ENCODE peak calls at places on chromosomes 13 and 19, in ten cellular contexts. O is nephron progenitor cell, A is dorsolateral prefrontal cortex, H is upper lobe of right lung, V is CD14-positive monocyte, P is keratinocyte, S is AG04450, J is transverse colon, Q is B cell, R is AG09309. I is an unnamed sample.

GRCh38 chr13:21149568-21149967 is 26.8 kb downstream of the SKA3 start:
- DNase-seq in O (no peak), A (no peak), H (no peak), V (no peak), P (no peak), S (no peak), J (no peak), Q (no peak), R (no peak), I (no peak)

GRCh38 chr13:26557051-26557392 is 461 bp upstream of the WASF3 start:
- DNase-seq in O (no peak), A (no peak), H (no peak), V (no peak), P (no peak), S (no peak), J (no peak), Q (no peak), R (no peak), I (no peak)

GRCh38 chr19:4380254-4380727 is 20.1 kb downstream of the SH3GL1 start:
- DNase-seq in O (no peak), A (no peak), H (no peak), V (no peak), P (no peak), S (no peak), J (no peak), Q (peak), R (no peak), I (peak)

GRCh38 chr13:99087954-99088491 is 110.2 kb upstream of the DOCK9 start:
- DNase-seq in O (peak), A (no peak), H (peak), V (no peak), P (peak), S (no peak), J (peak), Q (no peak), R (no peak), I (peak)

GRCh38 chr19:13881231-13881691 is 4.3 kb downstream of the NANOS3 start:
- DNase-seq in O (peak), A (no peak), H (no peak), V (no peak), P (no peak), S (no peak), J (no peak), Q (no peak), R (no peak), I (no peak)

GRCh38 chr13:70896136-70896535 is 787.9 kb upstream of the KLHL1 start:
- DNase-seq in O (no peak), A (no peak), H (no peak), V (no peak), P (no peak), S (no peak), J (no peak), Q (no peak), R (no peak), I (no peak)

GRCh38 chr19:53906211-53907192 is 2.6 kb upstream of the CACNG7 start:
- DNase-seq in O (peak), A (peak), H (peak), V (no peak), P (no peak), S (no peak), J (peak), Q (peak), R (no peak), I (peak)

GRCh38 chr19:40219721-40220276 is 1.6 kb upstream of the TTC9B start:
- DNase-seq in O (no peak), A (no peak), H (no peak), V (no peak), P (no peak), S (no peak), J (no peak), Q (no peak), R (no peak), I (no peak)

GRCh38 chr13:39766464-39767167 is 111.2 kb downstream of the COG6 start:
- DNase-seq in O (no peak), A (no peak), H (no peak), V (no peak), P (no peak), S (no peak), J (no peak), Q (no peak), R (no peak), I (no peak)

GRCh38 chr13:89375839-89376238 is 1704.7 kb downstream of the SLITRK5 start:
- DNase-seq in O (no peak), A (no peak), H (no peak), V (no peak), P (no peak), S (peak), J (no peak), Q (no peak), R (no peak), I (no peak)

GRCh38 chr13:99698010-99698815 is 196.9 kb downstream of the TM9SF2 start:
- DNase-seq in O (no peak), A (no peak), H (no peak), V (no peak), P (no peak), S (no peak), J (no peak), Q (no peak), R (no peak), I (no peak)

GRCh38 chr13:75414036-75414827 is 67.7 kb downstream of the TBC1D4 start:
- DNase-seq in O (no peak), A (no peak), H (no peak), V (no peak), P (no peak), S (no peak), J (no peak), Q (no peak), R (no peak), I (no peak)

GRCh38 chr13:34722931-34723330 is 219.1 kb upstream of the NBEA start:
- DNase-seq in O (no peak), A (no peak), H (no peak), V (no peak), P (no peak), S (no peak), J (no peak), Q (no peak), R (no peak), I (no peak)

GRCh38 chr19:19524053-19524452 is 4.7 kb upstream of the YJEFN3 start:
- DNase-seq in O (no peak), A (no peak), H (no peak), V (no peak), P (no peak), S (no peak), J (no peak), Q (no peak), R (no peak), I (no peak)

GRCh38 chr13:43113603-43114002 is 90.2 kb downstream of the DNAJC15 start:
- DNase-seq in O (no peak), A (no peak), H (no peak), V (no peak), P (no peak), S (peak), J (no peak), Q (no peak), R (no peak), I (no peak)

GRCh38 chr13:98496239-98496668 is 80.7 kb downstream of the STK24 start:
- DNase-seq in O (no peak), A (no peak), H (no peak), V (no peak), P (no peak), S (no peak), J (peak), Q (no peak), R (no peak), I (no peak)

GRCh38 chr19:32831611-32832010 is 38.0 kb downstream of the SLC7A9 start:
- DNase-seq in O (no peak), A (no peak), H (no peak), V (no peak), P (no peak), S (no peak), J (no peak), Q (no peak), R (no peak), I (no peak)

GRCh38 chr13:29743229-29743786 is 107.1 kb downstream of the UBL3 start:
- DNase-seq in O (peak), A (no peak), H (no peak), V (no peak), P (no peak), S (peak), J (peak), Q (no peak), R (peak), I (no peak)

GRCh38 chr13:93624371-93624777 is 397.8 kb downstream of the GPC6 start:
- DNase-seq in O (no peak), A (no peak), H (no peak), V (no peak), P (no peak), S (no peak), J (no peak), Q (no peak), R (peak), I (no peak)

GRCh38 chr19:5585461-5586299 is 17.9 kb upstream of the TINCR start:
- DNase-seq in O (peak), A (no peak), H (no peak), V (no peak), P (no peak), S (no peak), J (no peak), Q (no peak), R (no peak), I (no peak)

GRCh38 chr13:51112771-51113170 is 1.7 kb upstream of the C13orf42 start:
- DNase-seq in O (no peak), A (no peak), H (no peak), V (no peak), P (no peak), S (no peak), J (no peak), Q (no peak), R (no peak), I (no peak)

GRCh38 chr19:38666662-38667448 is 19.4 kb downstream of the ACTN4 start:
- DNase-seq in O (no peak), A (no peak), H (no peak), V (no peak), P (no peak), S (no peak), J (peak), Q (no peak), R (no peak), I (peak)

GRCh38 chr13:47025791-47026419 is 129.1 kb upstream of the HTR2A start:
- DNase-seq in O (no peak), A (no peak), H (no peak), V (peak), P (no peak), S (no peak), J (no peak), Q (no peak), R (no peak), I (no peak)

GRCh38 chr13:108113407-108113806 is 101.9 kb downstream of the LIG4 start:
- DNase-seq in O (no peak), A (no peak), H (no peak), V (no peak), P (peak), S (no peak), J (no peak), Q (no peak), R (no peak), I (no peak)

GRCh38 chr19:32581704-32582164 is 744 bp downstream of the PDCD5 start:
- DNase-seq in O (peak), A (peak), H (no peak), V (no peak), P (peak), S (peak), J (peak), Q (no peak), R (no peak), I (no peak)

GRCh38 chr13:110157718-110158117 is 149.2 kb downstream of the COL4A1 start:
- DNase-seq in O (no peak), A (no peak), H (no peak), V (no peak), P (no peak), S (no peak), J (no peak), Q (no peak), R (no peak), I (no peak)
- TF ChIP-seq CTCF in O (no peak), A (no peak), H (no peak), V (no peak), P (no peak), S (no peak), J (no peak), Q (no peak), R (no peak), I (no peak)

GRCh38 chr19:8097198-8097597 is 44.6 kb downstream of the CCL25 start:
- DNase-seq in O (no peak), A (no peak), H (no peak), V (no peak), P (no peak), S (no peak), J (no peak), Q (no peak), R (no peak), I (no peak)

GRCh38 chr19:8094336-8094735 is 41.8 kb downstream of the CCL25 start:
- DNase-seq in O (no peak), A (no peak), H (no peak), V (no peak), P (no peak), S (no peak), J (no peak), Q (no peak), R (no peak), I (no peak)

GRCh38 chr19:8097681-8098567 is 45.4 kb downstream of the CCL25 start:
- DNase-seq in O (no peak), A (no peak), H (no peak), V (no peak), P (no peak), S (no peak), J (no peak), Q (no peak), R (no peak), I (no peak)

GRCh38 chr19:8095354-8095886 is 42.9 kb downstream of the CCL25 start:
- DNase-seq in O (no peak), A (no peak), H (no peak), V (no peak), P (no peak), S (no peak), J (no peak), Q (no peak), R (no peak), I (no peak)

DNA sequence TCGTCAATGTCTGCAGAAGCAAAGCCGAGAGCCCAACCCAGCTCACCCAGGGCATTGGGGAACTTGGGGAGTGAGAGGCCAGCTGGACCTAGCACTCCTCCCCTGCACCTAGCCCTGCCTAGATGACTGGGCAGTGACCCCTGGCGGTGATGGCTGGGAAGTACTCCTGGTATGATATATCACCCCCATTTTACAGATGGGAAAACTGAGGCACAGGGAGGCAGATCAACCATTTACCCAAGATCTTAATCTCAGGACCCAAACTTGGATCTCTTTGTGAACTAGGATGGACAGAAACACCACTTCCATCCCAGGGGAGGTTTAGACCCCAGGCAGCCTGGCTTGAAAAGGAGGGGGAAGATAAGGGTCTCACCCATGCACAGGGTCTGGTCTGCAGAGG is 43.5 kb downstream of the CCL25 start:
- DNase-seq in O (no peak), A (no peak), H (no peak), V (no peak), P (no peak), S (no peak), J (no peak), Q (no peak), R (no peak), I (no peak)
- TF ChIP-seq CTCF in O (no peak), A (no peak), H (no peak), V (no peak), P (no peak), S (peak), J (no peak), Q (no peak), R (no peak), I (no peak)

DNA sequence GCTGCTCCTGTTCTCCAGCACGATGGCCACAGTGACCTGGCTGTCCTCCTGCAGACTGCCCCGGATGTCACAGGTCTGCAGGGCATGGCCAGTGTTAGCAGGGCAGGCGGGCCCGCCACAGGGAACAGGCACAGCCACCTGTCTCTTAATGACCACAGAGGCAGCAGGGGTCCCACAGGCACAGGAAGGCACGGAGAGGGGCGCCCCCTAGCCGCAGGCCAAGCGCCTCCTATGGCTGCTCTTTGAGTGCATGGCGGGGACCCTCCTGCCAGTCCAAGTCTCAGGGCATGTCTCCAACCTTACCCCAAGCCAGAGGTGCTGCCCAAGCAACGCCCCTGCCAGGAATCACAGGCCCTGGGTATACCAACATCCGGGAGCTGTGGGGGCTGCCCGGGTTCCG is 14.1 kb downstream of the IZUMO4 start:
- DNase-seq in O (no peak), A (no peak), H (no peak), V (no peak), P (no peak), S (no peak), J (no peak), Q (no peak), R (no peak), I (no peak)
- TF ChIP-seq CTCF in O (no peak), A (no peak), H (no peak), V (no peak), P (no peak), S (no peak), J (no peak), Q (peak), R (no peak), I (no peak)

GRCh38 chr19:58227964-58228583 is 640 bp upstream of the ZNF544 start:
- DNase-seq in O (no peak), A (no peak), H (no peak), V (no peak), P (no peak), S (no peak), J (no peak), Q (no peak), R (no peak), I (no peak)

GRCh38 chr19:58229255-58229639 is 533 bp downstream of the ZNF544 start:
- DNase-seq in O (peak), A (no peak), H (no peak), V (no peak), P (no peak), S (no peak), J (no peak), Q (no peak), R (no peak), I (no peak)

GRCh38 chr19:58228584-58229254 is at the start of gene ZNF544:
- DNase-seq in O (peak), A (peak), H (peak), V (no peak), P (peak), S (peak), J (peak), Q (peak), R (peak), I (peak)
- TF ChIP-seq CTCF in O (peak), A (no peak), H (no peak), V (no peak), P (peak), S (peak), J (peak), Q (peak), R (peak), I (peak)

DNA sequence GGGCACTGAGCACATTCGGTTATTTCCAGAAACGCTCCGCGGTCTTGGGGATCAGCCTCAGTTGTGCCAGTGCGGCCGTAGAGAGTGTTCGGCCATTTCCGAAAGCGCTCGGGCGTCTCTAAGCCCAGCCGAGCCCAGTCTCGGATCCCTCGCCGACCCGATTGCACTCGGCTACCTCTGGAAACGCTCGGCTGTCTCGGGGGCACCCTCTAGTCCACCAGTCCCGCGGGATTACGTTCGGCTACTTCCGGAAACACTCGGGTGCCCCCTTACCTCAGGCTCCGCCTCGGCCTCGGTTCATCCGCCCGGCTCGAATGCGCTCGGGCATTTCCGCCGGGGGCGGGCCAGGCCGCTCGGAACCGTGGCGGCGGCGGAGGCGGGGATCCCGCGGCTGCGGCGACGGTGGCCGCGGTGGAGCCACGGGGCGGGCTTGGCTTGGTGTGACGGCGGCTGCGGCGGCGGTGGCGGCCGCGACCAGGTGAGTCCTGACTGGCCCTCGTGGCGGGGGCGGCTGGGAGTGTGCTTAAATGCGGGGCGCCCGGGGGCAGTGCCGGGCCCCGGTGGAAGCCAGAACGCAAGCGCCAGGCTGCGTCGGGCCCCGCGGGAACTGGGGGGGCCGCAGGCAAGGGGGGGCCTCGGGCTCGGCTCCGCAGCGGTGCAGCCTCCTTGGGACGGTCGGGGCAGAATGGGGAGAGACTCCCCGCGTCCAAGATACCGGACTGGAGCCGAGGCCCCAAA is at the start of gene PIK3R2:
- DNase-seq in O (peak), A (peak), H (peak), V (peak), P (peak), S (peak), J (peak), Q (peak), R (peak), I (peak)
- TF ChIP-seq CTCF in O (no peak), A (peak), H (no peak), V (peak), P (peak), S (no peak), J (no peak), Q (peak), R (no peak), I (peak)

GRCh38 chr19:993831-994393 is 6.3 kb upstream of the GRIN3B start:
- DNase-seq in O (no peak), A (no peak), H (peak), V (no peak), P (no peak), S (no peak), J (no peak), Q (no peak), R (no peak), I (no peak)

GRCh38 chr19:991174-991931 is 7.2 kb downstream of the WDR18 start:
- DNase-seq in O (peak), A (no peak), H (no peak), V (peak), P (no peak), S (no peak), J (peak), Q (peak), R (no peak), I (no peak)

GRCh38 chr19:991932-992669 is 8.0 kb downstream of the WDR18 start:
- DNase-seq in O (no peak), A (no peak), H (no peak), V (no peak), P (no peak), S (no peak), J (no peak), Q (no peak), R (no peak), I (no peak)

GRCh38 chr19:993361-993830 is 6.8 kb upstream of the GRIN3B start:
- DNase-seq in O (no peak), A (no peak), H (peak), V (no peak), P (no peak), S (no peak), J (no peak), Q (no peak), R (no peak), I (no peak)

DNA sequence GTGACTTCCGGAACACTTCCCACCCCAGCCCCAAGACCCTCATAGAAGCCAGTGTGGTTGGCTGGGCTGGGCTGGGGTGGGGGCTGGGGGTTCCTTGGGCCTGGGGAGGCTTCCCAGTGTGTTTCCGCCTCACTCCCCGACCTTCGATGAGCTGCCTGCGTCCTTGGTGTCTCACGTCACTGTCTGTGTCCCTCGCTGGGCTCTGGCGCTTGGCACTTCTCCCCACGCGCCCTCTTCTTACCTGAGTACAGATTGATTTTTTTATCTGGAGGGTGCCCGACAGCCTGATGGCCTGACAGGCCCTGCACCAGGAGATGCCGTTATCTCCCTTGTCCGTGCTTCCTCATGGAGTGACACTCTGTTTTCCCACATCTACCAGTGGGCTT is 7.6 kb upstream of the GRIN3B start:
- DNase-seq in O (no peak), A (no peak), H (no peak), V (no peak), P (no peak), S (no peak), J (no peak), Q (no peak), R (no peak), I (no peak)
- TF ChIP-seq CTCF in O (no peak), A (no peak), H (no peak), V (no peak), P (no peak), S (no peak), J (no peak), Q (no peak), R (no peak), I (no peak)

I was measured in spleen.